ENCODE peak calls at places on chromosomes 11 and 22, in six cellular contexts. J is trophoblast cell, K is IMR-90, U is mesenchymal stem cell, P is mesendoderm, W is neuronal stem cell. D is an unnamed sample.
A peak's percentile ranks its signal among the peaks of the same experiment; 100 is the strongest.

GRCh38 chr11:73520358-73521061 is 77.4 kb downstream of the FAM168A start:
- DNase-seq in U (no peak), K (peak; percentile 22), P (no peak), J (no peak), W (no peak), D (no peak)

GRCh38 chr11:65216830-65217229 is 35.1 kb downstream of the CAPN1 start:
- DNase-seq in U (no peak), P (peak; percentile 31), J (no peak), K (no peak), W (no peak), D (peak; percentile 44)

GRCh38 chr11:11391796-11392195 is 38.7 kb upstream of the CSNK2A3 start:
- DNase-seq in J (peak; percentile 58), W (no peak), U (peak; percentile 88), P (no peak), K (peak; percentile 90), D (no peak)

GRCh38 chr11:68954970-68955958 is 25.5 kb downstream of the MRGPRD start:
- DNase-seq in J (peak; percentile 22), P (no peak), K (peak; percentile 45), U (no peak), W (no peak), D (peak; percentile 44)

GRCh38 chr11:134742228-134742612 is 330.2 kb upstream of the B3GAT1 start:
- DNase-seq in P (no peak), W (no peak), U (peak; percentile 24), K (peak; percentile 63), J (no peak), D (no peak)

GRCh38 chr11:7524831-7525230 is 11.0 kb downstream of the PPFIBP2 start:
- DNase-seq in J (no peak), W (no peak), K (no peak), P (no peak), U (no peak), D (no peak)

GRCh38 chr22:29733362-29734322 is 13.8 kb downstream of the CABP7 start:
- DNase-seq in W (no peak), K (no peak), P (no peak), J (no peak), U (peak; percentile 42), D (no peak)

GRCh38 chr22:46262449-46263207 is 515 bp downstream of the PKDREJ start:
- DNase-seq in W (no peak), U (peak; percentile 31), P (peak; percentile 84), J (peak; percentile 49), K (peak; percentile 35), D (peak; percentile 86)

GRCh38 chr22:42693763-42694683 is 26.6 kb downstream of the A4GALT start:
- DNase-seq in W (no peak), P (no peak), U (no peak), K (no peak), J (no peak), D (no peak)

GRCh38 chr11:66546966-66547661 is 411 bp downstream of the ACTN3 start:
- DNase-seq in K (no peak), P (peak; percentile 38), W (peak; percentile 29), J (peak; percentile 33), U (no peak), D (no peak)

GRCh38 chr11:14812776-14813175 is 79.3 kb downstream of the CYP2R1 start:
- DNase-seq in P (peak; percentile 60), U (no peak), W (no peak), J (no peak), K (peak; percentile 2), D (no peak)

GRCh38 chr11:1574256-1575242 is 2.5 kb upstream of the DUSP8 start:
- DNase-seq in P (no peak), K (peak; percentile 23), J (peak; percentile 56), W (no peak), U (peak; percentile 25), D (peak; percentile 63)

GRCh38 chr22:22877523-22878210 is 9.9 kb upstream of the IGLL5 start:
- DNase-seq in J (peak; percentile 85), K (peak; percentile 45), U (peak; percentile 12), P (peak; percentile 81), W (peak; percentile 64), D (peak; percentile 77)

GRCh38 chr11:625636-626319 is 1.0 kb upstream of the CDHR5 start:
- DNase-seq in K (no peak), P (no peak), W (no peak), U (no peak), J (no peak), D (no peak)

GRCh38 chr11:6544921-6545850 is 48.1 kb downstream of the DNHD1 start:
- DNase-seq in K (peak; percentile 51), P (no peak), J (no peak), U (no peak), W (no peak), D (peak; percentile 23)

GRCh38 chr11:45872513-45873356 is 12.7 kb upstream of the MAPK8IP1 start:
- DNase-seq in K (peak; percentile 95), U (peak; percentile 98), J (peak; percentile 79), P (peak; percentile 94), W (peak; percentile 72), D (peak; percentile 93)

GRCh38 chr11:118872403-118872821 is 11.3 kb upstream of the CXCR5 start:
- DNase-seq in K (no peak), U (no peak), W (no peak), J (no peak), P (no peak), D (no peak)

GRCh38 chr11:74142624-74143023 is 28.2 kb downstream of the C2CD3 start:
- DNase-seq in W (no peak), J (peak; percentile 52), U (peak; percentile 18), P (no peak), K (peak; percentile 70), D (no peak)

GRCh38 chr11:102367364-102367763 is 20.4 kb downstream of the BIRC2 start:
- DNase-seq in K (peak; percentile 23), U (peak; percentile 36), P (no peak), W (no peak), J (peak; percentile 42), D (no peak)

GRCh38 chr22:19709063-19709769 is 5.1 kb upstream of the SEPTIN5 start:
- DNase-seq in K (no peak), P (no peak), U (no peak), W (no peak), J (peak; percentile 76), D (peak; percentile 28)

GRCh38 chr11:106276859-106277436 is 199.5 kb downstream of the AASDHPPT start:
- DNase-seq in J (peak; percentile 26), K (peak; percentile 4), P (peak; percentile 55), W (peak; percentile 5), U (no peak), D (peak; percentile 35)

GRCh38 chr11:82937554-82937953 is 36.0 kb downstream of the DDIAS start:
- DNase-seq in K (no peak), J (no peak), U (no peak), P (no peak), W (no peak), D (no peak)

GRCh38 chr22:37401401-37401859 is 25.8 kb downstream of the ELFN2 start:
- DNase-seq in K (peak; percentile 23), J (no peak), P (no peak), U (no peak), W (no peak), D (no peak)

GRCh38 chr22:19816372-19817119 is 38.1 kb downstream of the GNB1L start:
- DNase-seq in W (no peak), P (no peak), J (no peak), U (no peak), K (no peak), D (no peak)

GRCh38 chr11:6538456-6538855 is 41.4 kb downstream of the DNHD1 start:
- DNase-seq in J (no peak), W (no peak), P (peak; percentile 22), K (no peak), U (no peak), D (no peak)

GRCh38 chr11:116432301-116432700 is 340.5 kb downstream of the BUD13 start:
- DNase-seq in J (no peak), P (no peak), W (no peak), K (no peak), U (no peak), D (no peak)

GRCh38 chr11:94968334-94968958 is 4.9 kb downstream of the CWC15 start:
- DNase-seq in W (no peak), J (peak; percentile 41), K (peak; percentile 60), U (peak; percentile 67), P (peak; percentile 8), D (no peak)

GRCh38 chr11:75430692-75431532 is 2.1 kb downstream of the KLHL35 start:
- DNase-seq in W (no peak), J (no peak), K (no peak), P (no peak), U (no peak), D (no peak)

GRCh38 chr11:75428989-75429640 is 3.9 kb downstream of the KLHL35 start:
- DNase-seq in W (no peak), U (no peak), K (no peak), J (no peak), P (no peak), D (no peak)

GRCh38 chr11:75431533-75432525 is 1.2 kb downstream of the KLHL35 start:
- DNase-seq in U (no peak), P (peak; percentile 63), W (no peak), J (no peak), K (no peak), D (peak; percentile 61)

GRCh38 chr11:75429641-75429901 is 3.4 kb downstream of the KLHL35 start:
- DNase-seq in J (no peak), U (no peak), P (no peak), W (no peak), K (no peak), D (no peak)

DNA sequence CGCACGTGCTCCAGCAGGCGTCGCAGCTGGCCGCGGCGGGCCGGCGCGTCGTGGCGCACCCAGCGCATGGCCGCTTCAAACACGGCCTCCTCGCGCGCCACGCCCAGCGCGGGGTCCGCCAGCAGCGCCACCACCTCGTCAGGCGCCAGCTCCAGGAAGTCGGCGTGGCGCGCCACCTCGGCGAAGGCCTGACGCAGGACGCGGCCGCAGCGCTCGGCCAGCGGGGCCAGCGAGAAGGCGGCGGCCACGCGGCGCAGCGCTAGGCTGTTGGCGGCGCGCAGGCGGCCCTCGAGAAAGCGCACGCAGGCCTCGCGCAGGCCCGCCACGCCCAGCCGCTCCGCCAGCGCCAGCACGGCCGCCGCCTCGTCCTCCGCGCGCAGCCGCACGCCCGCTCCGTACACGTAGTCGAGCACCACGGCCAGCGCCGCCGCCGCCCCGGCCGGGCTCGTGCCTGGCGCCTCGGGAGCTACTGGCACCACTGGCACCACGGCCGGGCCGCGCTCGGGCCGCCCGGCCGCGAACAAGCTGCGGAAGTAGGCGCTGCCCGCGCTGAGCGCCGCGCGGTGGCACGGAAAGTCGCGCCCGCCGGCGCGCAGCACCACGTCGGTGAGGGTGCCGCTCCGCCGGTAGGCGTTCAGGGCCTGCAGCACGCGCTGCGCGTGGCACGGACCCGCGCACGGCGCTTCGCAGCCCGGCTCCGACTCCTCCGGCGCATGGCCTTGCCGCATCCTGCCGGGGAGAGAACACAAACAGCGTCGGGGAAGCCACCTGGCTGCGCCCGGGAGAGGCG is 2.9 kb downstream of the KLHL35 start:
- DNase-seq in U (peak; percentile 73), W (no peak), P (peak; percentile 79), J (peak; percentile 84), K (peak; percentile 63), D (peak; percentile 69)
- H4K8ac ChIP-seq in U (peak overlapping the region; percentile 83), W (no peak overlapping the region), P (no peak overlapping the region), J (no peak overlapping the region), K (peak overlapping the region; percentile 86), D (no peak overlapping the region)

GRCh38 chr11:12813371-12814225 is 139.4 kb downstream of the TEAD1 start:
- DNase-seq in U (peak; percentile 86), J (no peak), K (peak; percentile 88), P (no peak), W (no peak), D (no peak)
- H3K4me2 ChIP-seq in U (no peak overlapping the region), J (no peak overlapping the region), K (peak overlapping the region; percentile 24), P (no peak overlapping the region), W (no peak overlapping the region), D (no peak overlapping the region)

GRCh38 chr11:61332823-61333637 is at the start of the genes DDB1 and TKFC:
- DNase-seq in U (peak; percentile 92), W (peak; percentile 93), K (peak; percentile 87), J (peak; percentile 99), P (peak; percentile 98), D (peak; percentile 99)
- H3K23ac ChIP-seq in U (no peak within 1 kb of the TSS), W (peak within 1 kb of the TSS; percentile 90), K (peak within 1 kb of the TSS; percentile 99), J (no peak within 1 kb of the TSS), P (peak within 1 kb of the TSS; percentile 91), D (no peak within 1 kb of the TSS)

GRCh38 chr11:125950696-125951645 is 5.1 kb downstream of the VSIG10L2 start:
- DNase-seq in J (no peak), P (no peak), K (peak; percentile 58), W (no peak), U (peak; percentile 57), D (no peak)
- H4K8ac ChIP-seq in J (peak overlapping the region; percentile 15), P (no peak overlapping the region), K (no peak overlapping the region), W (no peak overlapping the region), U (no peak overlapping the region), D (no peak overlapping the region)